ENCODE peak calls at places on chromosome 16, in four cellular contexts. D, W, J and S are unnamed samples.

GRCh38 chr16:54121084-54121483 is 165.5 kb downstream of the IRX3 start:
- DNase-seq in D (no peak), W (no peak), J (no peak), S (no peak)

GRCh38 chr16:56202036-56202435 is 10.7 kb downstream of the GNAO1 start:
- DNase-seq in D (no peak), W (no peak), J (peak), S (no peak)

GRCh38 chr16:87391950-87392822 is at the start of gene MAP1LC3B:
- DNase-seq in D (peak), W (peak), J (peak), S (peak)

GRCh38 chr16:85330694-85331188 is 218.5 kb upstream of the CIBAR2 start:
- DNase-seq in D (peak), W (no peak), J (peak), S (no peak)

GRCh38 chr16:83023011-83023410 is 396.2 kb downstream of the CDH13 start:
- DNase-seq in D (no peak), W (no peak), J (no peak), S (no peak)

GRCh38 chr16:2520097-2520783 is at the start of gene AMDHD2:
- DNase-seq in D (peak), W (peak), J (peak), S (peak)

GRCh38 chr16:50267651-50268050 is 1.3 kb downstream of the ADCY7 start:
- DNase-seq in D (peak), W (no peak), J (no peak), S (no peak)

GRCh38 chr16:83305092-83305491 is 502.7 kb upstream of the HSBP1 start:
- DNase-seq in D (no peak), W (no peak), J (peak), S (no peak)

GRCh38 chr16:18816286-18816685 is 14.9 kb upstream of the ARL6IP1 start:
- DNase-seq in D (no peak), W (no peak), J (no peak), S (peak)

GRCh38 chr16:2142942-2143868 is 5.2 kb upstream of the RAB26 start:
- DNase-seq in D (no peak), W (peak), J (no peak), S (no peak)

GRCh38 chr16:21646721-21647561 is 5.5 kb downstream of the IGSF6 start:
- DNase-seq in D (no peak), W (no peak), J (no peak), S (no peak)

GRCh38 chr16:77584205-77584859 is 138.0 kb upstream of the NUDT7 start:
- DNase-seq in D (peak), W (peak), J (peak), S (peak)

GRCh38 chr16:14423344-14423743 is 206.7 kb downstream of the PARN start:
- DNase-seq in D (no peak), W (no peak), J (peak), S (no peak)

GRCh38 chr16:47617732-47618131 is 156.6 kb downstream of the PHKB start:
- DNase-seq in D (no peak), W (no peak), J (no peak), S (no peak)

GRCh38 chr16:25264599-25264998 is 7.0 kb upstream of the ZKSCAN2 start:
- DNase-seq in D (peak), W (no peak), J (peak), S (no peak)

GRCh38 chr16:67406111-67406593 is 10.1 kb downstream of the ZDHHC1 start:
- DNase-seq in D (no peak), W (no peak), J (no peak), S (no peak)

GRCh38 chr16:86739808-86740207 is 161.5 kb downstream of the FOXL1 start:
- DNase-seq in D (no peak), W (no peak), J (no peak), S (no peak)

GRCh38 chr16:57133101-57133500 is 40.7 kb downstream of the CPNE2 start:
- DNase-seq in D (no peak), W (no peak), J (no peak), S (no peak)

GRCh38 chr16:56041556-56042140 is 149.6 kb upstream of the GNAO1 start:
- DNase-seq in D (no peak), W (no peak), J (peak), S (no peak)

GRCh38 chr16:30983898-30984610 is 953 bp upstream of the HSD3B7 start:
- DNase-seq in D (no peak), W (no peak), J (no peak), S (no peak)

GRCh38 chr16:1040346-1040745 is 32.2 kb upstream of the SSTR5 start:
- DNase-seq in D (no peak), W (no peak), J (no peak), S (no peak)

GRCh38 chr16:38941-39892 is 14.2 kb downstream of the POLR3K start:
- DNase-seq in D (no peak), W (no peak), J (no peak), S (no peak)

GRCh38 chr16:83060-83603 is 5.1 kb downstream of the MPG start:
- DNase-seq in D (no peak), W (no peak), J (no peak), S (no peak)

GRCh38 chr16:3576211-3576610 is 992 bp downstream of the NLRC3 start:
- DNase-seq in D (no peak), W (no peak), J (no peak), S (no peak)

GRCh38 chr16:88569614-88569984 is 604 bp upstream of the ZC3H18 start:
- DNase-seq in D (peak), W (no peak), J (no peak), S (no peak)

GRCh38 chr16:84704253-84704652 is 4.5 kb downstream of the USP10 start:
- DNase-seq in D (no peak), W (no peak), J (no peak), S (no peak)

GRCh38 chr16:2482181-2483107 is 7.5 kb downstream of the TBC1D24 start:
- DNase-seq in D (no peak), W (peak), J (peak), S (peak)

GRCh38 chr16:3317315-3317999 is 12.2 kb downstream of the ZNF75A start:
- DNase-seq in D (no peak), W (no peak), J (peak), S (no peak)

GRCh38 chr16:59545666-59546065 is 811.5 kb upstream of the GOT2 start:
- DNase-seq in D (no peak), W (no peak), J (peak), S (no peak)

GRCh38 chr16:7867831-7868230 is 535.2 kb downstream of the RBFOX1 start:
- DNase-seq in D (no peak), W (no peak), J (no peak), S (no peak)

GRCh38 chr16:14298374-14299122 is 227.4 kb downstream of the MRTFB start:
- DNase-seq in D (no peak), W (no peak), J (no peak), S (no peak)

GRCh38 chr16:1779741-1780676 is 2.4 kb downstream of the SPSB3 start:
- DNase-seq in D (no peak), W (no peak), J (no peak), S (no peak)

GRCh38 chr16:57017251-57017650 is 27.9 kb downstream of the NLRC5 start:
- DNase-seq in D (no peak), W (no peak), J (peak), S (no peak)

GRCh38 chr16:275041-275621 is 613 bp downstream of the RGS11 start:
- DNase-seq in D (no peak), W (no peak), J (no peak), S (no peak)

GRCh38 chr16:1915732-1916653 is 2.2 kb downstream of the HS3ST6 start:
- DNase-seq in D (no peak), W (no peak), J (no peak), S (no peak)

GRCh38 chr16:31361201-31362110 is 6.5 kb downstream of the ITGAX start:
- DNase-seq in D (no peak), W (no peak), J (no peak), S (no peak)

GRCh38 chr16:64823676-64824075 is 298.2 kb downstream of the CDH11 start:
- DNase-seq in D (no peak), W (no peak), J (no peak), S (no peak)

GRCh38 chr16:8403978-8404738 is 186.2 kb downstream of the TMEM114 start:
- DNase-seq in D (no peak), W (no peak), J (no peak), S (no peak)

GRCh38 chr16:53817117-53817516 is 113.2 kb downstream of the FTO start:
- DNase-seq in D (no peak), W (no peak), J (peak), S (no peak)